ENCODE peak calls at places on chromosome 13, in four cellular contexts. U is IMR-90, N is HCT116, P is lower lobe of right lung. G is an unnamed sample. For H3K4me1 and H3K9me3, the result is how much of the 10 kb centered on the place peaks cover.

GRCh38 chr13:112330479-112331407 is 45.4 kb upstream of the SPACA7 start:
- DNase-seq in P (no peak), N (no peak), U (no peak), G (no peak)

GRCh38 chr13:32229443-32229842 is 85.7 kb downstream of the ZAR1L start:
- DNase-seq in U (peak), N (no peak), P (no peak), G (no peak)

GRCh38 chr13:110993788-110994187 is 78.9 kb upstream of the ANKRD10 start:
- DNase-seq in N (no peak), U (no peak), P (no peak), G (no peak)

GRCh38 chr13:78102121-78102677 is 183.6 kb upstream of the EDNRB start:
- DNase-seq in U (peak), N (no peak), P (no peak), G (peak)

GRCh38 chr13:77715233-77715891 is 17.9 kb downstream of the SLAIN1 start:
- DNase-seq in P (no peak), U (no peak), N (no peak), G (no peak)

GRCh38 chr13:114112826-114113322 is 19.5 kb downstream of the RASA3 start:
- DNase-seq in N (no peak), P (no peak), U (no peak), G (no peak)

GRCh38 chr13:46479286-46479685 is 73.7 kb upstream of the LRCH1 start:
- DNase-seq in U (no peak), N (no peak), P (no peak), G (no peak)

GRCh38 chr13:41613984-41614581 is 156.7 kb downstream of the RGCC start:
- DNase-seq in P (peak), U (peak), N (peak), G (peak)

GRCh38 chr13:114118086-114118762 is 14.2 kb downstream of the RASA3 start:
- DNase-seq in U (no peak), N (no peak), P (no peak), G (no peak)

GRCh38 chr13:80873589-80873988 is 532.7 kb upstream of the SPRY2 start:
- DNase-seq in U (no peak), P (no peak), N (no peak), G (no peak)

DNA sequence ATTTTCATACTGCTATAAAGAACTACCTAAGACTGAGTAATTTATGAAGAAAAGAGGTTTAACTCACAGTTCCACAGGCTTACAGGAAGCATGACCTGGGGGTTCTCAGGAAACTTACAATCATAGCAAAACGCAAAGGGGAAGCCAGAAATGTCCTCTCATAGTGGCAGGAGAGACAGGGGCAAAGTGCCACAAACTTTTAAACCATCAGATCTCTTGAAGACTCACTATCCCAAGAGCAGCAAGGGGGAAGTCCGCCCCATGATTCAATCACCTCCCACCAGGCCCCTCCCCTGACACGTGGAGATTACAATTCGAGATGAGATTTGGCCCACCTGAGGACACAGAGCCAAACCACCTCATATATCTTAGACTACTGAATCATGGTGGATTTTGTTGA is 198.7 kb downstream of the KCTD12 start:
- DNase-seq in U (no peak), P (no peak), N (no peak), G (no peak)
- H3K27ac ChIP-seq in U (no peak), P (no peak), N (no peak), G (peak)

DNA sequence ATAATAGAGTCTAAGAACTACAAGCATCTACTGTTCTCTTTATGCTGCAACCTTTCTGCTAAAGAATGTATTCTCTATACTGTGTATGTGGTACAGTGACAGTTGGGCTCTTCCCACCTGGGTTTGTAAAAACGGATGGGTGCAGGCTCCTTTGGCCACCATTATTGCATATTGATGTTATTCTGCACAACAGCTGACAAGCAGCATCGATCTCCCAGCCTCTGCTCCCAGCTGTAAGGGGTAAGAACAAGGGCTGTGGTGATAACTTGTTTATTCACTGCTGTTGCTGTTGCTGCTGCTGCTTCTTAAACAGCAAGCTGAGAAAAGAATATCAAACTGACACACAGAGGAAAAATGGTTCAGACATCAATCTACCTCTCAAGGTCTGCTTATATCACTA is 56.2 kb downstream of the KCNRG start:
- DNase-seq in P (no peak), U (no peak), N (no peak), G (no peak)
- H3K4me1 ChIP-seq in P (under half), U (under half), N (under half), G (under half)

DNA sequence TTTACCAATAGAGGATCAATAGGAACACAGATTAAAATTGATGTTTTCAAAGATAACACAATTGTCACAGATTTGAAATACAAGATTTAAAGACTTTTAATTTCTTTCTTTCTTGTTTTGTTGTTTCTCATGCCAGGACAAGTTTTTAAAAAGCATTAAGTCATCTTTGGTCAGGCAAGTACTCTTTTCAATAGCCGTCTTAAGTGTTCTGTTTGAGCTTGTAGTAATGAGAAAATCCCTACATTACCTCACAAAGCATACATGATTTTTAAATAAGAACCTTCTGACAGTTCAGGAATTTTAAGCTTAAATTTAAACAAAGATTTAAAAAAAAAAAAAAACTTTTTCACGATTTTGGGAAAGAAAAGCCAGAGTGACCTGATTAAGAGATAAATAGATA is 216.3 kb upstream of the PRR20A start:
- DNase-seq in P (no peak), N (no peak), U (no peak), G (no peak)
- H3K9me3 ChIP-seq in P (under half), N (under half), U (under half), G (under half)

DNA sequence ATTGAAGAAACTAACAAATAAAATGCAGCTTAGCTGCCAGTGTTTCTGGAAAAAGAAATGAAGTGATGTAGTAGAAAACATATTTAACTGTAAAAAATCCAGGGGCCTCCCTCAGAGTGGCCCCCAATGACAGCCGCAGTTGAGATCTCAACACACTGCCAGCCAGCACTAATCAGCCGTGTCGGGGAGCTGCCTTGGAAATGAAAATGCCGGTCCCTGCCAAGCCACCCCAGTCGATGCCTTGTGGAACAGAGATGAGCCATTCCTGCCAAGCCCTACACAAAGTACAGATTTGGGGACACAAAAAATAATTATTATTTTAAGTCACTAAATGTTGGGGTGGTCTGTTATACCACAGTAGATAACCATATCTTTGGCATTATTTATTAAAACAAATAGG is 1342.4 kb downstream of the EFNB2 start:
- DNase-seq in P (no peak), N (no peak), U (no peak), G (no peak)
- H3K27ac ChIP-seq in P (no peak), N (no peak), U (no peak), G (no peak)

GRCh38 chr13:27968316-27969072 is 621 bp downstream of the CDX2 start:
- DNase-seq in N (no peak), U (no peak), P (no peak), G (no peak)
- H3K4me1 ChIP-seq in N (under half), U (under half), P (under half), G (under half)

DNA sequence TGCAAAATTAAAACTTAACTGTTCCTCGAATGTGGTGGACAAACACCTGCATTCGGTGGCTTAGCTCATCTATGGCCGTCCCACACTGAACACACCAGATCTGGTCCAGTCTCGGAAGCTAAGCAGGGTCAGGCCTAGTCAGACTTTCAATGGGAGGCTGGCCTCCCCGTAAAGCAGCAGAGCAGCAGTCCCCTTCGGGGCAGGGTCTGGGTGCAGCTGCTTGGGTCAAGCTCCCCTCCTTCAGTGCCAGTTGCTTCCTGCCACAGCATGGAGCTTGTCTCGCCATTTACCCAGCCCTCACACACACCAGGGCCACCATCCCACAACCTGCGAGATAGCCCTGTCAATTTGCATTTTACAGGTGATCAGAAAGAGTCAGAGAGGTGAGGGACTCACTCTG is 93.2 kb downstream of the TUBA3C start:
- DNase-seq in U (no peak), P (no peak), N (no peak), G (no peak)
- H3K9me3 ChIP-seq in U (half or more), P (under half), N (under half), G (under half)

GRCh38 chr13:99630269-99630898 is 129.1 kb downstream of the TM9SF2 start:
- DNase-seq in U (no peak), P (no peak), N (no peak), G (no peak)

GRCh38 chr13:99636728-99637353 is 135.6 kb downstream of the TM9SF2 start:
- DNase-seq in U (no peak), P (no peak), N (no peak), G (no peak)

GRCh38 chr13:99639126-99639525 is 137.9 kb downstream of the TM9SF2 start:
- DNase-seq in P (no peak), U (no peak), N (no peak), G (no peak)

GRCh38 chr13:99636306-99636705 is 135.0 kb downstream of the TM9SF2 start:
- DNase-seq in U (no peak), P (no peak), N (no peak), G (no peak)

DNA sequence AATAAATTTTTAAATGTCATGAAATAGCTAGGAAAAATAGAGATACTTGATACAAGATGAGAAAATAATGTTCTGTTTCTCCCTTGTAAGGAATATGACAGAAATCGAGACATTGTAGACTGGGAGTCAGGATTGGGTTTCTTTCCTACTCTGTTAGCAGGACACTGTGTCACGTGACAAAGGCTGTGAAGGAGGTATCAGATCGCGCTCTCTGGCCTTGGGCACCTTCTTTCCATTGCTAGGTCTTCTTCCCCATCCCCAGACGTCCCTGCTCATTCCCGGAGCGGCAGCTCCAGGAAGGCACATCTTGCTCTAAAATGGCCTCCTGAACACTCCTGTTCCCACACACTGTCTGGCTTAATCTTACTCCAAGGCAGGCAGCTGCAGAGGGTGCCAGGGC is 133.4 kb downstream of the TM9SF2 start:
- DNase-seq in P (no peak), N (no peak), U (no peak), G (no peak)
- H3K27ac ChIP-seq in P (no peak), N (no peak), U (no peak), G (no peak)

GRCh38 chr13:50527612-50528509 is 315.6 kb downstream of the DLEU7 start:
- DNase-seq in P (no peak), N (no peak), U (no peak), G (no peak)

GRCh38 chr13:50523307-50523706 is 320.2 kb downstream of the DLEU7 start:
- DNase-seq in U (no peak), P (no peak), N (no peak), G (no peak)

GRCh38 chr13:50524540-50524939 is 319.0 kb downstream of the DLEU7 start:
- DNase-seq in U (no peak), P (no peak), N (no peak), G (no peak)

GRCh38 chr13:50529154-50529882 is 314.2 kb downstream of the DLEU7 start:
- DNase-seq in U (peak), N (peak), P (peak), G (peak)

GRCh38 chr13:50526771-50527567 is 316.5 kb downstream of the DLEU7 start:
- DNase-seq in U (no peak), P (no peak), N (no peak), G (no peak)
- H3K4me1 ChIP-seq in U (under half), P (half or more), N (under half), G (half or more)

G was measured in left ventricle myocardium inferior.